ENCODE peak calls at places on chromosomes 13 and 19, in four cellular contexts. One of them, this sample, is unnamed.

GRCh38 chr13:35594096-35594495 is 117.6 kb upstream of the MAB21L1 start:
- DNase-seq in esophagus squamous epithelium: no peak
- DNase-seq in GM03348: no peak
- DNase-seq in cardiac septum: no peak
- DNase-seq in this sample: no peak

GRCh38 chr19:54518844-54519243 is 16.2 kb downstream of the LAIR2 start:
- DNase-seq in esophagus squamous epithelium: no peak
- DNase-seq in GM03348: no peak
- DNase-seq in cardiac septum: no peak
- DNase-seq in this sample: no peak

GRCh38 chr13:90696254-90696653 is 651.2 kb upstream of the MIR17HG start:
- DNase-seq in cardiac septum: no peak
- DNase-seq in esophagus squamous epithelium: no peak
- DNase-seq in GM03348: peak; percentile 46
- DNase-seq in this sample: no peak

GRCh38 chr19:275000-275399 is 16.2 kb downstream of the PLPP2 start:
- DNase-seq in GM03348: no peak
- DNase-seq in cardiac septum: no peak
- DNase-seq in esophagus squamous epithelium: no peak
- DNase-seq in this sample: no peak

GRCh38 chr13:22561581-22561980 is 619.2 kb upstream of the SGCG start:
- DNase-seq in GM03348: no peak
- DNase-seq in cardiac septum: no peak
- DNase-seq in esophagus squamous epithelium: no peak
- DNase-seq in this sample: no peak

GRCh38 chr19:36573948-36574726 is 1.0 kb upstream of the ZNF529 start:
- DNase-seq in cardiac septum: no peak
- DNase-seq in esophagus squamous epithelium: no peak
- DNase-seq in GM03348: no peak
- DNase-seq in this sample: no peak

GRCh38 chr19:23784274-23784673 is 25.6 kb upstream of the ZNF681 start:
- DNase-seq in cardiac septum: no peak
- DNase-seq in GM03348: no peak
- DNase-seq in esophagus squamous epithelium: no peak
- DNase-seq in this sample: no peak

GRCh38 chr13:72208112-72208645 is 341.2 kb upstream of the DACH1 start:
- DNase-seq in GM03348: no peak
- DNase-seq in esophagus squamous epithelium: no peak
- DNase-seq in cardiac septum: no peak
- DNase-seq in this sample: no peak

GRCh38 chr19:55034751-55035150 is 3.3 kb downstream of the GP6 start:
- DNase-seq in esophagus squamous epithelium: no peak
- DNase-seq in cardiac septum: no peak
- DNase-seq in GM03348: no peak
- DNase-seq in this sample: no peak

GRCh38 chr13:43157796-43158195 is 134.4 kb downstream of the DNAJC15 start:
- DNase-seq in esophagus squamous epithelium: no peak
- DNase-seq in GM03348: no peak
- DNase-seq in cardiac septum: no peak
- DNase-seq in this sample: no peak

GRCh38 chr13:59771272-59771671 is 392.5 kb downstream of the DIAPH3 start:
- DNase-seq in GM03348: peak; percentile 37
- DNase-seq in cardiac septum: no peak
- DNase-seq in esophagus squamous epithelium: no peak
- DNase-seq in this sample: no peak

GRCh38 chr13:112809332-112810310 is 119.8 kb downstream of the ATP11A start:
- DNase-seq in esophagus squamous epithelium: no peak
- DNase-seq in GM03348: no peak
- DNase-seq in cardiac septum: no peak
- DNase-seq in this sample: no peak

GRCh38 chr13:110308377-110309158 is 1.5 kb downstream of the COL4A2 start:
- DNase-seq in GM03348: peak; percentile 67
- DNase-seq in cardiac septum: peak; percentile 77
- DNase-seq in esophagus squamous epithelium: no peak
- DNase-seq in this sample: no peak

GRCh38 chr19:18961767-18962423 is 20.9 kb upstream of the HOMER3 start:
- DNase-seq in esophagus squamous epithelium: no peak
- DNase-seq in cardiac septum: no peak
- DNase-seq in GM03348: no peak
- DNase-seq in this sample: no peak

GRCh38 chr13:75445717-75446529 is 36.0 kb downstream of the TBC1D4 start:
- DNase-seq in GM03348: peak; percentile 57
- DNase-seq in esophagus squamous epithelium: no peak
- DNase-seq in cardiac septum: no peak
- DNase-seq in this sample: no peak

GRCh38 chr19:584240-585001 is 5.3 kb upstream of the HCN2 start:
- DNase-seq in cardiac septum: no peak
- DNase-seq in esophagus squamous epithelium: no peak
- DNase-seq in GM03348: peak; percentile 83
- DNase-seq in this sample: peak; percentile 80